ENCODE peak calls at places on chromosomes 7 and 10, in five cellular contexts. H, N, E, P and S are unnamed samples.

GRCh38 chr10:70886921-70887665 is 1.3 kb downstream of the PCBD1 start:
- DNase-seq in P (no peak), E (no peak), H (no peak), N (no peak), S (no peak)

GRCh38 chr10:103514244-103514643 is 20.7 kb downstream of the NEURL1 start:
- DNase-seq in H (no peak), E (peak), N (no peak), P (no peak), S (no peak)

GRCh38 chr7:93175219-93175618 is 27.0 kb upstream of the SAMD9L start:
- DNase-seq in H (no peak), E (no peak), N (no peak), P (no peak), S (no peak)

GRCh38 chr10:126518186-126519080 is 130.2 kb upstream of the ADAM12 start:
- DNase-seq in H (no peak), N (no peak), E (no peak), P (no peak), S (no peak)

GRCh38 chr7:32049599-32049998 is 20.6 kb downstream of the PDE1C start:
- DNase-seq in P (no peak), H (no peak), N (no peak), E (no peak), S (no peak)

GRCh38 chr10:77251297-77252013 is 386.2 kb downstream of the KCNMA1 start:
- DNase-seq in E (no peak), H (no peak), N (no peak), P (no peak), S (no peak)

GRCh38 chr7:1257221-1257620 is 24.5 kb downstream of the UNCX start:
- DNase-seq in N (no peak), H (no peak), P (peak), E (no peak), S (no peak)

GRCh38 chr10:30000802-30001571 is 58.4 kb downstream of the JCAD start:
- DNase-seq in E (no peak), N (no peak), H (peak), P (no peak), S (peak)

GRCh38 chr7:135186841-135187253 is 16.3 kb upstream of the CYREN start:
- DNase-seq in H (no peak), E (peak), P (no peak), N (peak), S (no peak)

GRCh38 chr10:23341004-23341403 is 3.6 kb downstream of the C10orf67 start:
- DNase-seq in N (no peak), H (no peak), E (no peak), P (no peak), S (peak)

GRCh38 chr7:98996162-98996552 is 117.8 kb downstream of the TRRAP start:
- DNase-seq in H (no peak), E (peak), P (no peak), N (peak), S (no peak)

GRCh38 chr7:2953588-2954407 is 89.9 kb downstream of the CARD11 start:
- DNase-seq in N (no peak), E (no peak), H (no peak), P (no peak), S (no peak)

GRCh38 chr7:88314092-88314491 is 7.4 kb upstream of the STEAP4 start:
- DNase-seq in N (no peak), E (no peak), P (no peak), H (no peak), S (no peak)

GRCh38 chr10:84114088-84114667 is 25.1 kb upstream of the GHITM start:
- DNase-seq in E (no peak), H (no peak), N (no peak), P (no peak), S (no peak)

GRCh38 chr10:59336632-59337031 is 25.7 kb downstream of the FAM13C start:
- DNase-seq in N (no peak), E (no peak), P (no peak), H (no peak), S (no peak)

GRCh38 chr7:13770305-13770704 is 219.2 kb downstream of the ETV1 start:
- DNase-seq in E (no peak), N (no peak), P (no peak), H (no peak), S (no peak)

GRCh38 chr10:71981868-71982230 is 17.7 kb downstream of the CHST3 start:
- DNase-seq in P (no peak), H (no peak), E (no peak), N (peak), S (no peak)

GRCh38 chr7:77736991-77737390 is 40.7 kb downstream of the RSBN1L start:
- DNase-seq in E (no peak), H (no peak), N (no peak), P (no peak), S (no peak)

GRCh38 chr10:100890696-100891271 is 22.0 kb upstream of the SLF2 start:
- DNase-seq in H (no peak), P (no peak), N (no peak), E (no peak), S (peak)

GRCh38 chr7:151051108-151051507 is 2.8 kb downstream of the ASIC3 start:
- DNase-seq in P (peak), E (no peak), N (no peak), H (peak), S (no peak)

GRCh38 chr7:31326416-31326815 is 14.1 kb downstream of the NEUROD6 start:
- DNase-seq in P (no peak), H (no peak), N (no peak), E (no peak), S (no peak)

GRCh38 chr10:50648089-50648934 is 24.6 kb upstream of the SGMS1 start:
- DNase-seq in E (peak), H (no peak), N (no peak), P (no peak), S (peak)

GRCh38 chr10:61973923-61974322 is 72.4 kb downstream of the ARID5B start:
- DNase-seq in P (no peak), N (no peak), E (no peak), H (no peak), S (no peak)

GRCh38 chr7:146956853-146957252 is 840.3 kb downstream of the CNTNAP2 start:
- DNase-seq in E (no peak), N (no peak), H (no peak), P (no peak), S (no peak)

GRCh38 chr10:72564596-72564995 is 61.3 kb downstream of the MICU1 start:
- DNase-seq in E (peak), H (no peak), P (no peak), N (no peak), S (no peak)

GRCh38 chr10:79067241-79068202 is 1.2 kb upstream of the ZMIZ1 start:
- DNase-seq in N (peak), H (peak), P (peak), E (peak), S (peak)
- TF ChIP-seq CTCF in N (peak), H (no peak), P (peak), E (no peak), S (no peak)

GRCh38 chr10:14878266-14879054 is at the start of gene SUV39H2:
- DNase-seq in E (peak), N (peak), H (peak), P (peak), S (peak)
- TF ChIP-seq CTCF in E (peak), N (no peak), H (no peak), P (peak), S (peak)

GRCh38 chr7:24979470-24979862 is 512 bp downstream of the OSBPL3 start:
- DNase-seq in N (peak), H (peak), P (peak), E (peak), S (no peak)

GRCh38 chr7:24979863-24980694 is at the start of gene OSBPL3:
- DNase-seq in P (peak), E (peak), N (peak), H (peak), S (peak)

GRCh38 chr7:24980695-24981543 is 941 bp upstream of the OSBPL3 start:
- DNase-seq in E (peak), N (peak), P (no peak), H (peak), S (no peak)

GRCh38 chr7:24981544-24981951 is 1.6 kb upstream of the OSBPL3 start:
- DNase-seq in E (peak), N (peak), H (peak), P (peak), S (no peak)

GRCh38 chr7:24982917-24983316 is 2.9 kb upstream of the OSBPL3 start:
- DNase-seq in P (no peak), E (no peak), H (no peak), N (no peak), S (no peak)
- TF ChIP-seq CTCF in P (no peak), E (no peak), H (no peak), N (peak), S (no peak)

GRCh38 chr7:127252380-127252718 is 392 bp downstream of the GRM8 start:
- DNase-seq in N (no peak), P (no peak), H (no peak), E (no peak), S (no peak)

GRCh38 chr7:127256326-127256725 is 3.6 kb upstream of the GRM8 start:
- DNase-seq in H (no peak), N (no peak), P (no peak), E (no peak), S (no peak)

GRCh38 chr7:127253289-127254162 is 785 bp upstream of the GRM8 start:
- DNase-seq in N (peak), H (peak), E (peak), P (peak), S (no peak)

GRCh38 chr7:127252736-127253288 is at the start of gene GRM8:
- DNase-seq in P (peak), H (peak), N (peak), E (peak), S (no peak)

DNA sequence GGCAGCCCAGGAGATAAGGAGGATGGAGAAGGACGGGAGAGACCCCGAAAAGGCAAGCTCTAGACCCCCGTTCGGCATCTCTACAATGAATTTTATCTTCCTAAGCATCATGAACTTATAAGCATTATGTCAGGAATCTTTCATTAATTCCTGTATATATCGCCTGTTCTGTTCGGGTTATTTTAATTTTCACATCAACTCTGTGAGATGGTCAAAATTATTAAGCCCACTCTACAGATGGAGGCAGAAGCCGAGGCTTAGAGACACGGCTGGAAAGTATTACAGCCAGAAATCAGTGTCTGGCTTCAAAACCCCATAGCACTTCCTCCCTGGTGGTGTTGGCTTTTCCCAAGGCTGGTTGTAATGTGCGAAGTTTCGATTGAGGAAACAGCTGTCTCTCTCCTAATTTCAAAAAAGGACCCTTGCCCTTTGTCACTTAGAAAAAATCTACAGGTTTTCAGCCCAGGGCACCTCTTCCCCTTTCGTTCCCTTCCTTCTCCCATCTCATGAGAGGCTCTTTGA is 1.5 kb upstream of the GRM8 start:
- DNase-seq in E (no peak), P (no peak), H (no peak), N (no peak), S (no peak)
- TF ChIP-seq CTCF in E (no peak), P (no peak), H (peak), N (no peak), S (no peak)

GRCh38 chr10:91856637-91857036 is 52.6 kb downstream of the FGFBP3 start:
- DNase-seq in H (no peak), E (no peak), N (no peak), P (no peak), S (no peak)
- TF ChIP-seq CTCF in H (no peak), E (no peak), N (peak), P (peak), S (no peak)